ENCODE peak calls at places on chromosomes 12 and 14, in four cellular contexts. Q is left lung, R is vagina, Y is heart left ventricle. L is an unnamed sample. For H3K4me1, the result is how much of the 10 kb centered on the place peaks cover.

GRCh38 chr12:124323771-124324530 is 29.1 kb downstream of the RFLNA start:
- DNase-seq in Q (no peak), R (no peak), Y (no peak), L (no peak)

GRCh38 chr12:4789776-4790175 is 69.6 kb downstream of the GALNT8 start:
- DNase-seq in Q (no peak), R (no peak), Y (no peak), L (no peak)

GRCh38 chr12:109433618-109434017 is 43.5 kb downstream of the KCTD10 start:
- DNase-seq in Q (no peak), R (no peak), Y (peak), L (peak)

GRCh38 chr14:104935026-104935650 is 10.5 kb downstream of the PLD4 start:
- DNase-seq in Q (peak), R (no peak), Y (peak), L (no peak)

GRCh38 chr12:2759733-2760132 is 35.0 kb upstream of the FKBP4 start:
- DNase-seq in Q (no peak), R (peak), Y (no peak), L (no peak)

GRCh38 chr14:51317373-51317772 is 77.3 kb downstream of the TMX1 start:
- DNase-seq in Q (no peak), R (no peak), Y (no peak), L (no peak)

GRCh38 chr12:52838871-52839446 is 4.8 kb upstream of the KRT79 start:
- DNase-seq in Q (no peak), R (no peak), Y (no peak), L (no peak)

GRCh38 chr12:120402217-120402616 is 33.3 kb upstream of the MSI1 start:
- DNase-seq in Q (no peak), R (no peak), Y (no peak), L (no peak)

GRCh38 chr12:24854908-24855307 is 94.0 kb downstream of the BCAT1 start:
- DNase-seq in Q (no peak), R (no peak), Y (no peak), L (no peak)

GRCh38 chr12:105944628-105945027 is 194.1 kb downstream of the NUAK1 start:
- DNase-seq in Q (no peak), R (no peak), Y (no peak), L (no peak)

GRCh38 chr12:50665609-50666008 is 98.3 kb upstream of the ATF1 start:
- DNase-seq in Q (no peak), R (no peak), Y (no peak), L (no peak)

GRCh38 chr14:65019944-65020566 is 33.4 kb downstream of the FNTB start:
- DNase-seq in Q (no peak), R (no peak), Y (no peak), L (peak)

GRCh38 chr12:58086930-58087329 is 145.6 kb downstream of the ATP23 start:
- DNase-seq in Q (no peak), R (no peak), Y (no peak), L (no peak)

GRCh38 chr14:90551070-90551704 is 154.4 kb downstream of the CALM1 start:
- DNase-seq in Q (no peak), R (no peak), Y (no peak), L (no peak)

GRCh38 chr12:74317078-74317581 is 220.5 kb upstream of the ATXN7L3B start:
- DNase-seq in Q (no peak), R (no peak), Y (peak), L (no peak)

GRCh38 chr14:89973234-89973823 is 17.6 kb downstream of the TDP1 start:
- DNase-seq in Q (peak), R (no peak), Y (peak), L (peak)

GRCh38 chr12:32895688-32896437 is 714 bp downstream of the PKP2 start:
- DNase-seq in Q (no peak), R (no peak), Y (peak), L (no peak)

GRCh38 chr12:105423921-105424320 is 93.4 kb downstream of the C12orf75 start:
- DNase-seq in Q (no peak), R (no peak), Y (no peak), L (no peak)

GRCh38 chr14:55739967-55740707 is 160.1 kb downstream of the KTN1 start:
- DNase-seq in Q (no peak), R (no peak), Y (no peak), L (no peak)

GRCh38 chr12:84508325-84508861 is 404.2 kb downstream of the SLC6A15 start:
- DNase-seq in Q (no peak), R (no peak), Y (no peak), L (peak)

GRCh38 chr14:20742132-20742531 is 3.6 kb upstream of the EDDM3A start:
- DNase-seq in Q (no peak), R (no peak), Y (no peak), L (no peak)

GRCh38 chr14:104185916-104186495 is 47.6 kb downstream of the KIF26A start:
- DNase-seq in Q (no peak), R (no peak), Y (no peak), L (no peak)

GRCh38 chr12:21476949-21477348 is 24.5 kb downstream of the RECQL start:
- DNase-seq in Q (no peak), R (no peak), Y (no peak), L (no peak)

GRCh38 chr14:23013056-23014054 is 3.4 kb upstream of the C14orf93 start:
- DNase-seq in Q (no peak), R (no peak), Y (no peak), L (peak)

GRCh38 chr14:38409081-38409705 is 153.3 kb upstream of the CLEC14A start:
- DNase-seq in Q (no peak), R (no peak), Y (no peak), L (no peak)

DNA sequence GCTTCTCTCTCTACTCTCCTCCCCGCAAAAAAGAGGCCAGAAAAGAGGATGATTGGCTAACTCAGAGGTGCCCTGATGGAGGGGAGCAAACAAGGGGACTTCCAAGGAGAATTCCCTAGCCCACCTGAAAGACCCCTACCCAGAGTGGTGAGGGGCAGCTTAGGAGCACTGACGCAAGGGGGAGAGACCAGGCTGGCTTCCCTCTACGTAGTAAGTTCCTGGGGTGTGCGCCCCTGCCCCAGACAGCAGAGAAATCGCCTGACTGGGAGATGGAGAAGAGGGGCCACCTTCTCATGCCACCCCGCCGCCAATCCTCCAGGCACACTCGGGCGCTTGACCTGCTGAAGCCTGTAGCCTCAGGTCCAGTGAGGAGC is 2.1 kb upstream of the DIO3 start:
- DNase-seq in Q (no peak), R (no peak), Y (no peak), L (no peak)
- H3K4me3 ChIP-seq in Q (peak), R (peak), Y (no peak), L (no peak)

DNA sequence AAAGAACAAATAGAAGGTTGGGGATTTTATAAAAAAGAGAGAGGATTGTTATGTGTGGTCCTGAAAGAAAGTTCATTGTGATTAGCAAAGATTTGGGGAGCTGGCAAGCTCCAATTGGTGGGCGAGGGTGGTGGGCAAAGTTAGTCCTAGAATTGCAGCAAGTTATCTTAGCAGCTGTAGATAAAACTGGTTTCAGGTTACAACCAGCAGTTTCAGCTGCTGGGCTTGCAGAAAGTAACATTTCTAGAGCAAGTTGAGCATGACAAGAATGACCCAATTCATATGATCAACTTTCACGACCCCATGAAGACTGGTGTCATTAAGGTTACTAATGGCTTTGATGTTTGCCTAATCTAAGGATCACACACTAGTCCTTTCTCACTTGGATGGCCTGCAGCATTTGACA is 177.9 kb upstream of the NUDT4 start:
- DNase-seq in Q (no peak), R (no peak), Y (no peak), L (no peak)
- H3K4me1 ChIP-seq in Q (under half), R (under half), Y (under half), L (under half)

GRCh38 chr12:31655792-31656191 is 3.7 kb upstream of the ETFBKMT start:
- DNase-seq in Q (no peak), R (no peak), Y (no peak), L (no peak)

GRCh38 chr12:31655208-31655607 is 4.3 kb upstream of the ETFBKMT start:
- DNase-seq in Q (no peak), R (no peak), Y (no peak), L (no peak)

GRCh38 chr12:31662176-31662849 is 2.8 kb downstream of the ETFBKMT start:
- DNase-seq in Q (no peak), R (no peak), Y (no peak), L (no peak)

GRCh38 chr12:31658743-31659086 is 773 bp upstream of the ETFBKMT start:
- DNase-seq in Q (no peak), R (no peak), Y (no peak), L (no peak)

DNA sequence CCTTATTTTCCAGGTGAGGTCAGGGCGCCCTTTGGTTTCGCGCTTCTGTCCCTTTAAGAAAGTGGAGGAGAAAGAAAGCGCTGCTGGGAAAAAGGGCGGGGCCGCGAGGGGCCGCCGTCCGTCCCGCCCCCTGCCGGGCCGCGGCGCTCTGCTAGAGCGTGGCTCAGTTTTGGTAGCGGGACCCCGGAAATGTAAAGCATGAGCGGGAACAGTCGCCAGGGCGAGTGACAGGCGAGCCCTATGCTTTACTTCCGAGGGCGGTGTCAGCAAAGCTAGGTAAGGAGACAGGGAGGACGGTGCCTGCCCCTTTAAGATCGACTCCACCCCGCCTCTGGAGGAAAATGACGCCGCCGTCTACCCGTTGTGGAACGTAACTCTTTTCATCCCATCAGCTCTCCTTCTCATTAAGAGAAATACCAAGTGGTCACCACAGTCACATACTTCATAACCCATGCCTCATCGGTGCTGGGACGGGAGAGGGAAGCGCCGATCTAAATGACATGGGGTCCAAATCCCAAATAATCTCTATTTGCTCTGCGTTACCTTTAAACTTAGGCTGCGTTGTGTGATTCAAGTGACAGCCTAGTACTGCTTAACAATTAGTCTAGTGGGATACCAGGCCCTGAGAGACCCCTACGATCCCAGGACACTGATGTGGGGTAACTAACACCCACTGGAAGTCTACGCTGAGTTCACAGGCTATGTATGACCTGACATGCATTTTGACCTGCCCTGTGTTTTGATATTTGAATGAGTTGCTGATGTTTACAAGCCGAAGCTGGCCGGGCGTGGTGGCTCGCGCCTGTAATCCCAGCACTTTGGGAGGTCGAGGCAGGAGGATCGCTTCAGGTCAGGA is at the start of gene ETFBKMT:
- DNase-seq in Q (peak), R (peak), Y (peak), L (peak)
- TF ChIP-seq CTCF in Q (peak), R (no peak), Y (peak), L (peak)

DNA sequence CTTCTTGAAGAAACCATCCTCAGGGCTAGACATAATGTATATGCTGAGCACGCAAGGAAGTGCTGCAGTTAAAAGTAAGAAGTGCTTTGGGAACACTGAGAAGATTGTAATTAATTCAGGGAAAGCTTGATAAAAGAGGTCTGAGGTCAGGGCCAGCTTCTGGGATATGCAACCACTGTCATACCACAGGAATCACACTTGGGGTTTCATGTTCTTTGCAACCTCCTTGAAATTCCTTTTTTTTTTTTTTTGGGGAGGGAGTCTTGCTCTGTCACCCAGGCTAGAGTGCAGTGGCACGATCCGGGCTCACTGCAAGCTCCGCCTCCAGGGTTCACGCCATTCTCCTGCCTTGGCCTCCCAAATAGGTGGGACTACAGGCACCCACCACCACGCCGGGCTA is 6.9 kb downstream of the PAH start:
- DNase-seq in Q (no peak), R (no peak), Y (no peak), L (no peak)
- H3K4me3 ChIP-seq in Q (no peak), R (no peak), Y (no peak), L (no peak)

GRCh38 chr12:14650791-14651190 is 45.6 kb downstream of the GUCY2C start:
- DNase-seq in Q (no peak), R (no peak), Y (no peak), L (no peak)

GRCh38 chr12:14654416-14654815 is 42.0 kb downstream of the GUCY2C start:
- DNase-seq in Q (no peak), R (no peak), Y (no peak), L (no peak)

GRCh38 chr12:14655284-14655683 is 41.1 kb downstream of the GUCY2C start:
- DNase-seq in Q (no peak), R (no peak), Y (no peak), L (no peak)

GRCh38 chr12:14654842-14655241 is 41.6 kb downstream of the GUCY2C start:
- DNase-seq in Q (no peak), R (no peak), Y (no peak), L (no peak)

DNA sequence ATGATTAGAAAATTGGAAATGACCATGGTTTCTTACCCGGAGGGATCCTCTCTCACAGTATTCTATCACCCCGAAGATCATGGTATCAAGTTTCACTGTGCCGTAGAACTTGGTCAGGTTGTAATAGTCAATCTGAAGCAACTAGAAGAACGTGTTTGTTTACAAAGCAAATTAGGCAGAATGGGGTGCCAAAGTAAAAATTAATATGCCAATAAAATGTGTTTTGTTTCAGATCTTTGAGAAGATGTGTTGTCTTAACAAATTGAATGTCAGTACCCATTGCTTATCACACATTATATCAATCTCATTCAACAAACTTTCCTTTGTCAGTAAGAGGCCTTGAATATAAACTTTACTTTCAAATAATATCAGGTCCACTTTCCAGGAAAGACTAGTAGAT is 45.0 kb downstream of the GUCY2C start:
- DNase-seq in Q (no peak), R (no peak), Y (no peak), L (no peak)
- H3K4me1 ChIP-seq in Q (under half), R (under half), Y (under half), L (under half)

DNA sequence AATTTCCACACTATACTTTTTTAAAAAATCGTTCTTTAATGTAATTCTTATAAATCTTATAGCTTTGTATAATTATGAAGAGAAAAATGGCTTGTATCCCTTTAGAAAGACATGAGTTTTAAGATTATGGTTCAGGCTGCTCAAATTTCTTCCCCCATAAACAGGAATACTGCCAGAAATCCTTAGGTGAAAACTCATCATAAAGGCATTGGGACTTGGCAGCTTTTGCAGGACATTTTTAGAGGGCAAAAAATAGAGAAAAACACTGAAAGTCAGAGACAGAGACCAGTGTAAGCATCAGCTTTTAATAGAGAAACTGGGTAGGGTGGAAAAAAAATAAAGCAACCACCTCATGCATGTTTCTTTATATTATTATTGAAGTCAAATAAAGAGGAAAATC is 29.1 kb downstream of the LRRK2 start:
- DNase-seq in Q (no peak), R (no peak), Y (no peak), L (no peak)
- TF ChIP-seq CTCF in Q (no peak), R (no peak), Y (no peak), L (no peak)

GRCh38 chr14:76309572-76310551 is 66.1 kb upstream of the ESRRB start:
- DNase-seq in Q (no peak), R (peak), Y (peak), L (no peak)
- H3K4me3 ChIP-seq in Q (no peak), R (no peak), Y (no peak), L (no peak)

DNA sequence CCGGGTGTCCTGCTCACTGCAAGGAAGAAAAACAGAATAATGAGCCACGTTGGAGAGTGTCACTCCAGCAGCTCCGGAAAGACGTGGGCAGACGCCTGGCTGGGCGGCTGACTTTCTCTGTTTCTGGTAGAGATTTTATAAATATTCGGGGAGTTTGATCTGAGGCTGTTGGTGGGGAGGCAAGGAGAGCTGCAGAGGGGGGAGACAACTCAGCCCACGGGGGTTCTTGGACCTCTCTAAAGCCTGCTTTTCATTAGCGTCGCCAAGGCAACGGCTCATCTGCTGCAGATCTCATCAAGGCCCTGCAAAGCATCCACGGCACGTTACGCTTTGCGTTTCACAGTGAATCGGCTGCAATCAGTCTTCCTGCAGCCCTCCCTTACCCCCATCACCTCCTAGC is 207.2 kb downstream of the ZFP36L1 start:
- DNase-seq in Q (no peak), R (no peak), Y (peak), L (peak)
- H3K4me1 ChIP-seq in Q (under half), R (half or more), Y (under half), L (under half)

DNA sequence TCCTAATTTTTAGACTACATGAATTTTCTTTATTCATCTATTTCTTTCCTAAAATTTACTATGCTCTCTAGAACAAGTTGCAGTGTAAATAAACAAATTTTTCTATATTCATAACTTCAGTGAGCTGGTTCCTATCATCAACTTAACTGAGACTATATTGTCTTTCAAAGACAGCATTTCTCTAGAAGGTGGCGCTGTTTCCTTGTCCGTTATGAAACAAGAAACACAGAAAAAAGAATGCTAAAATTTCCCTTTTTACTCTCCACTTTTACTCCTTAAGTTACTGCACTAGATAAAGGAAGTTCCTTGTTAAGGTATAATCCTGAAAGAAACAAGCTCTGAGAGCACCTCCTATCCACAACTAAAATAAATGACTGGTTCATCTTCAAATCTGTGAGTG is 8.2 kb upstream of the CLEC2A start:
- DNase-seq in Q (no peak), R (no peak), Y (no peak), L (no peak)
- TF ChIP-seq CTCF in Q (no peak), R (no peak), Y (no peak), L (peak)

GRCh38 chr12:56983386-56983785 is 23.0 kb downstream of the ZBTB39 start:
- DNase-seq in Q (no peak), R (peak), Y (no peak), L (no peak)
- H3K4me3 ChIP-seq in Q (no peak), R (no peak), Y (no peak), L (no peak)

L was measured in BE2C.